ENCODE peak calls at places on chromosomes 6 and 20, in six cellular contexts. H, O, D, E, W and P are unnamed samples.

GRCh38 chr6:18115356-18115755 is 7.1 kb downstream of the NHLRC1 start:
- DNase-seq in H (no peak), O (no peak), D (no peak), E (no peak), W (no peak), P (no peak)

GRCh38 chr6:136067731-136068341 is 182.3 kb downstream of the MTFR2 start:
- DNase-seq in H (no peak), O (peak; percentile 19), D (no peak), E (peak; percentile 72), W (no peak), P (no peak)

GRCh38 chr6:27617046-27617687 is 144.3 kb upstream of the ZNF184 start:
- DNase-seq in H (no peak), O (peak; percentile 32), D (no peak), E (no peak), W (no peak), P (no peak)

GRCh38 chr20:46814366-46815232 is 80.0 kb upstream of the EYA2 start:
- DNase-seq in H (peak; percentile 65), O (peak; percentile 79), D (peak; percentile 53), E (peak; percentile 97), W (peak; percentile 99), P (peak; percentile 67)

GRCh38 chr6:21109421-21110178 is 484.0 kb upstream of the SOX4 start:
- DNase-seq in H (peak; percentile 59), O (peak; percentile 86), D (peak; percentile 42), E (peak; percentile 19), W (no peak), P (no peak)

GRCh38 chr6:110357696-110358535 is at the start of gene METTL24:
- DNase-seq in H (no peak), O (no peak), D (no peak), E (no peak), W (peak; percentile 40), P (no peak)

GRCh38 chr6:136149311-136149710 is 100.8 kb downstream of the MTFR2 start:
- DNase-seq in H (peak; percentile 14), O (peak; percentile 3), D (peak; percentile 25), E (no peak), W (no peak), P (no peak)

GRCh38 chr20:20567712-20568111 is 144.7 kb downstream of the RALGAPA2 start:
- DNase-seq in H (no peak), O (no peak), D (no peak), E (no peak), W (peak; percentile 48), P (no peak)

GRCh38 chr20:38665094-38665493 is 59.2 kb upstream of the SLC32A1 start:
- DNase-seq in H (no peak), O (no peak), D (no peak), E (no peak), W (no peak), P (no peak)

GRCh38 chr6:43772571-43773049 is 2.6 kb downstream of the VEGFA start:
- DNase-seq in H (no peak), O (no peak), D (peak; percentile 10), E (no peak), W (peak; percentile 22), P (no peak)

GRCh38 chr6:142946924-142947701 is 2.1 kb upstream of the HIVEP2 start:
- DNase-seq in H (peak; percentile 63), O (peak; percentile 24), D (peak; percentile 43), E (peak; percentile 91), W (peak; percentile 56), P (peak; percentile 37)

GRCh38 chr20:43124261-43124660 is 65.4 kb downstream of the PTPRT start:
- DNase-seq in H (no peak), O (no peak), D (no peak), E (no peak), W (no peak), P (no peak)

GRCh38 chr6:167399599-167399998 is 74.7 kb downstream of the TTLL2 start:
- DNase-seq in H (no peak), O (no peak), D (no peak), E (no peak), W (no peak), P (no peak)

GRCh38 chr6:26501482-26501986 is 1.4 kb downstream of the BTN1A1 start:
- DNase-seq in H (no peak), O (no peak), D (no peak), E (peak; percentile 8), W (no peak), P (no peak)

GRCh38 chr6:36129889-36130671 is at the start of gene MAPK13:
- DNase-seq in H (peak; percentile 36), O (no peak), D (no peak), E (peak; percentile 66), W (peak; percentile 70), P (no peak)

GRCh38 chr6:20211037-20211940 is 980 bp downstream of the MBOAT1 start:
- DNase-seq in H (no peak), O (peak; percentile 37), D (no peak), E (peak; percentile 70), W (no peak), P (no peak)

GRCh38 chr6:105331927-105332326 is 71.0 kb downstream of the PREP start:
- DNase-seq in H (no peak), O (no peak), D (no peak), E (no peak), W (no peak), P (no peak)

GRCh38 chr6:49937811-49938210 is 26.2 kb downstream of the DEFB114 start:
- DNase-seq in H (no peak), O (no peak), D (no peak), E (no peak), W (no peak), P (no peak)

GRCh38 chr20:1215386-1216170 is 10.3 kb upstream of the RAD21L1 start:
- DNase-seq in H (no peak), O (no peak), D (no peak), E (no peak), W (no peak), P (no peak)

GRCh38 chr20:688809-689208 is 13.2 kb upstream of the SCRT2 start:
- DNase-seq in H (no peak), O (peak; percentile 33), D (no peak), E (no peak), W (peak; percentile 64), P (no peak)

GRCh38 chr20:20367681-20368413 is at the start of gene INSM1:
- DNase-seq in H (no peak), O (no peak), D (no peak), E (no peak), W (peak; percentile 96), P (no peak)

GRCh38 chr6:144901412-144901811 is 616.3 kb downstream of the UTRN start:
- DNase-seq in H (no peak), O (no peak), D (no peak), E (no peak), W (no peak), P (no peak)

GRCh38 chr6:52530351-52530750 is 46.5 kb downstream of the TRAM2 start:
- DNase-seq in H (no peak), O (no peak), D (no peak), E (no peak), W (no peak), P (no peak)

GRCh38 chr6:48061630-48062029 is 49.4 kb downstream of the PTCHD4 start:
- DNase-seq in H (peak; percentile 30), O (peak; percentile 6), D (no peak), E (peak; percentile 37), W (no peak), P (no peak)

GRCh38 chr20:56860413-56860812 is 231.3 kb downstream of the TFAP2C start:
- DNase-seq in H (peak; percentile 27), O (no peak), D (peak; percentile 23), E (no peak), W (no peak), P (no peak)

GRCh38 chr6:169828176-169828575 is 76.8 kb downstream of the ERMARD start:
- DNase-seq in H (no peak), O (no peak), D (no peak), E (no peak), W (no peak), P (no peak)

GRCh38 chr6:128892079-128892478 is 9.1 kb downstream of the LAMA2 start:
- DNase-seq in H (no peak), O (no peak), D (no peak), E (no peak), W (no peak), P (no peak)